ENCODE peak calls at places on chromosomes 6 and 20, in six cellular contexts. One of them, this sample, is unnamed.

GRCh38 chr6:12012566-12013367 is 655 bp downstream of the HIVEP1 start:
- DNase-seq in stimulated activated CD4-positive, alpha-beta T cell treated with anti-CD3 and anti-CD28 coated beads, Interleukin-2, amount 100 ng/mL, for 48 hours: peak
- DNase-seq in T follicular helper cell: peak
- DNase-seq in right lobe of liver: peak
- DNase-seq in RWPE1: peak
- DNase-seq in activated naive CD8-positive, alpha-beta T cell treated with anti-CD3 and anti-CD28 coated beads for 36 hours: peak
- DNase-seq in this sample: peak

GRCh38 chr6:48147101-48147500 is 36.1 kb upstream of the PTCHD4 start:
- DNase-seq in stimulated activated CD4-positive, alpha-beta T cell treated with anti-CD3 and anti-CD28 coated beads, Interleukin-2, amount 100 ng/mL, for 48 hours: no peak
- DNase-seq in T follicular helper cell: no peak
- DNase-seq in right lobe of liver: no peak
- DNase-seq in RWPE1: no peak
- DNase-seq in activated naive CD8-positive, alpha-beta T cell treated with anti-CD3 and anti-CD28 coated beads for 36 hours: no peak
- DNase-seq in this sample: no peak

GRCh38 chr20:32972181-32973076 is 31.8 kb downstream of the SUN5 start:
- DNase-seq in stimulated activated CD4-positive, alpha-beta T cell treated with anti-CD3 and anti-CD28 coated beads, Interleukin-2, amount 100 ng/mL, for 48 hours: peak
- DNase-seq in T follicular helper cell: peak
- DNase-seq in right lobe of liver: no peak
- DNase-seq in RWPE1: no peak
- DNase-seq in activated naive CD8-positive, alpha-beta T cell treated with anti-CD3 and anti-CD28 coated beads for 36 hours: peak
- DNase-seq in this sample: peak

GRCh38 chr20:11791316-11792228 is 126.1 kb upstream of the BTBD3 start:
- DNase-seq in stimulated activated CD4-positive, alpha-beta T cell treated with anti-CD3 and anti-CD28 coated beads, Interleukin-2, amount 100 ng/mL, for 48 hours: no peak
- DNase-seq in T follicular helper cell: no peak
- DNase-seq in right lobe of liver: no peak
- DNase-seq in RWPE1: peak
- DNase-seq in activated naive CD8-positive, alpha-beta T cell treated with anti-CD3 and anti-CD28 coated beads for 36 hours: no peak
- DNase-seq in this sample: no peak

GRCh38 chr6:33813960-33814662 is 10.3 kb upstream of the MLN start:
- DNase-seq in stimulated activated CD4-positive, alpha-beta T cell treated with anti-CD3 and anti-CD28 coated beads, Interleukin-2, amount 100 ng/mL, for 48 hours: no peak
- DNase-seq in T follicular helper cell: no peak
- DNase-seq in right lobe of liver: no peak
- DNase-seq in RWPE1: no peak
- DNase-seq in activated naive CD8-positive, alpha-beta T cell treated with anti-CD3 and anti-CD28 coated beads for 36 hours: no peak
- DNase-seq in this sample: no peak

GRCh38 chr20:40634891-40635290 is 54.1 kb downstream of the MAFB start:
- DNase-seq in stimulated activated CD4-positive, alpha-beta T cell treated with anti-CD3 and anti-CD28 coated beads, Interleukin-2, amount 100 ng/mL, for 48 hours: no peak
- DNase-seq in T follicular helper cell: no peak
- DNase-seq in right lobe of liver: no peak
- DNase-seq in RWPE1: no peak
- DNase-seq in activated naive CD8-positive, alpha-beta T cell treated with anti-CD3 and anti-CD28 coated beads for 36 hours: no peak
- DNase-seq in this sample: no peak

GRCh38 chr6:144544266-144544830 is 259.2 kb downstream of the UTRN start:
- DNase-seq in stimulated activated CD4-positive, alpha-beta T cell treated with anti-CD3 and anti-CD28 coated beads, Interleukin-2, amount 100 ng/mL, for 48 hours: no peak
- DNase-seq in T follicular helper cell: no peak
- DNase-seq in right lobe of liver: no peak
- DNase-seq in RWPE1: no peak
- DNase-seq in activated naive CD8-positive, alpha-beta T cell treated with anti-CD3 and anti-CD28 coated beads for 36 hours: no peak
- DNase-seq in this sample: no peak

GRCh38 chr6:149078383-149078782 is 239.1 kb upstream of the TAB2 start:
- DNase-seq in stimulated activated CD4-positive, alpha-beta T cell treated with anti-CD3 and anti-CD28 coated beads, Interleukin-2, amount 100 ng/mL, for 48 hours: no peak
- DNase-seq in T follicular helper cell: no peak
- DNase-seq in right lobe of liver: no peak
- DNase-seq in RWPE1: no peak
- DNase-seq in activated naive CD8-positive, alpha-beta T cell treated with anti-CD3 and anti-CD28 coated beads for 36 hours: no peak
- DNase-seq in this sample: no peak

GRCh38 chr6:71480577-71480976 is 192.0 kb downstream of the OGFRL1 start:
- DNase-seq in stimulated activated CD4-positive, alpha-beta T cell treated with anti-CD3 and anti-CD28 coated beads, Interleukin-2, amount 100 ng/mL, for 48 hours: no peak
- DNase-seq in T follicular helper cell: no peak
- DNase-seq in right lobe of liver: no peak
- DNase-seq in RWPE1: no peak
- DNase-seq in activated naive CD8-positive, alpha-beta T cell treated with anti-CD3 and anti-CD28 coated beads for 36 hours: no peak
- DNase-seq in this sample: no peak

GRCh38 chr6:139679516-139680179 is 305.2 kb upstream of the CITED2 start:
- DNase-seq in stimulated activated CD4-positive, alpha-beta T cell treated with anti-CD3 and anti-CD28 coated beads, Interleukin-2, amount 100 ng/mL, for 48 hours: no peak
- DNase-seq in T follicular helper cell: no peak
- DNase-seq in right lobe of liver: no peak
- DNase-seq in RWPE1: no peak
- DNase-seq in activated naive CD8-positive, alpha-beta T cell treated with anti-CD3 and anti-CD28 coated beads for 36 hours: no peak
- DNase-seq in this sample: no peak

GRCh38 chr6:154969796-154970195 is 25.3 kb upstream of the TIAM2 start:
- DNase-seq in stimulated activated CD4-positive, alpha-beta T cell treated with anti-CD3 and anti-CD28 coated beads, Interleukin-2, amount 100 ng/mL, for 48 hours: no peak
- DNase-seq in T follicular helper cell: no peak
- DNase-seq in right lobe of liver: no peak
- DNase-seq in RWPE1: no peak
- DNase-seq in activated naive CD8-positive, alpha-beta T cell treated with anti-CD3 and anti-CD28 coated beads for 36 hours: no peak
- DNase-seq in this sample: no peak

GRCh38 chr6:130765181-130765727 is 62.0 kb upstream of the SMLR1 start:
- DNase-seq in stimulated activated CD4-positive, alpha-beta T cell treated with anti-CD3 and anti-CD28 coated beads, Interleukin-2, amount 100 ng/mL, for 48 hours: no peak
- DNase-seq in T follicular helper cell: no peak
- DNase-seq in right lobe of liver: no peak
- DNase-seq in RWPE1: no peak
- DNase-seq in activated naive CD8-positive, alpha-beta T cell treated with anti-CD3 and anti-CD28 coated beads for 36 hours: no peak
- DNase-seq in this sample: no peak

GRCh38 chr6:5318617-5319016 is 57.3 kb downstream of the FARS2 start:
- DNase-seq in stimulated activated CD4-positive, alpha-beta T cell treated with anti-CD3 and anti-CD28 coated beads, Interleukin-2, amount 100 ng/mL, for 48 hours: no peak
- DNase-seq in T follicular helper cell: no peak
- DNase-seq in right lobe of liver: no peak
- DNase-seq in RWPE1: no peak
- DNase-seq in activated naive CD8-positive, alpha-beta T cell treated with anti-CD3 and anti-CD28 coated beads for 36 hours: no peak
- DNase-seq in this sample: no peak

GRCh38 chr6:431986-432385 is 40.4 kb downstream of the IRF4 start:
- DNase-seq in stimulated activated CD4-positive, alpha-beta T cell treated with anti-CD3 and anti-CD28 coated beads, Interleukin-2, amount 100 ng/mL, for 48 hours: peak
- DNase-seq in T follicular helper cell: no peak
- DNase-seq in right lobe of liver: no peak
- DNase-seq in RWPE1: no peak
- DNase-seq in activated naive CD8-positive, alpha-beta T cell treated with anti-CD3 and anti-CD28 coated beads for 36 hours: peak
- DNase-seq in this sample: no peak

GRCh38 chr20:3123542-3123941 is 36.1 kb downstream of the FASTKD5 start:
- DNase-seq in stimulated activated CD4-positive, alpha-beta T cell treated with anti-CD3 and anti-CD28 coated beads, Interleukin-2, amount 100 ng/mL, for 48 hours: no peak
- DNase-seq in T follicular helper cell: no peak
- DNase-seq in right lobe of liver: no peak
- DNase-seq in RWPE1: no peak
- DNase-seq in activated naive CD8-positive, alpha-beta T cell treated with anti-CD3 and anti-CD28 coated beads for 36 hours: no peak
- DNase-seq in this sample: no peak

GRCh38 chr6:72865467-72865866 is 243.6 kb downstream of the KCNQ5 start:
- DNase-seq in stimulated activated CD4-positive, alpha-beta T cell treated with anti-CD3 and anti-CD28 coated beads, Interleukin-2, amount 100 ng/mL, for 48 hours: no peak
- DNase-seq in T follicular helper cell: no peak
- DNase-seq in right lobe of liver: no peak
- DNase-seq in RWPE1: peak
- DNase-seq in activated naive CD8-positive, alpha-beta T cell treated with anti-CD3 and anti-CD28 coated beads for 36 hours: no peak
- DNase-seq in this sample: no peak

GRCh38 chr6:90409700-90410099 is 113.1 kb upstream of the BACH2 start:
- DNase-seq in stimulated activated CD4-positive, alpha-beta T cell treated with anti-CD3 and anti-CD28 coated beads, Interleukin-2, amount 100 ng/mL, for 48 hours: no peak
- DNase-seq in T follicular helper cell: no peak
- DNase-seq in right lobe of liver: no peak
- DNase-seq in RWPE1: no peak
- DNase-seq in activated naive CD8-positive, alpha-beta T cell treated with anti-CD3 and anti-CD28 coated beads for 36 hours: no peak
- DNase-seq in this sample: no peak

GRCh38 chr20:44603327-44603726 is 20.9 kb downstream of the PKIG start:
- DNase-seq in stimulated activated CD4-positive, alpha-beta T cell treated with anti-CD3 and anti-CD28 coated beads, Interleukin-2, amount 100 ng/mL, for 48 hours: no peak
- DNase-seq in T follicular helper cell: no peak
- DNase-seq in right lobe of liver: no peak
- DNase-seq in RWPE1: no peak
- DNase-seq in activated naive CD8-positive, alpha-beta T cell treated with anti-CD3 and anti-CD28 coated beads for 36 hours: no peak
- DNase-seq in this sample: no peak

GRCh38 chr20:25254986-25255680 is 7.2 kb downstream of the PYGB start:
- DNase-seq in stimulated activated CD4-positive, alpha-beta T cell treated with anti-CD3 and anti-CD28 coated beads, Interleukin-2, amount 100 ng/mL, for 48 hours: no peak
- DNase-seq in T follicular helper cell: no peak
- DNase-seq in right lobe of liver: no peak
- DNase-seq in RWPE1: no peak
- DNase-seq in activated naive CD8-positive, alpha-beta T cell treated with anti-CD3 and anti-CD28 coated beads for 36 hours: no peak
- DNase-seq in this sample: peak

This sample was measured in colonic mucosa.